ENCODE peak calls at places on chromosome 16, in six cellular contexts. B is HS-27A; P is natural killer cell treated with Interleukin-12 subunit alpha and Interleukin-12 subunit beta and Interleukin-15 and Interleukin-18, amount 100 ng/mL, for 72 hours; H is EL; I is stimulated activated CD4-positive, alpha-beta T cell treated with anti-CD3 and anti-CD28 coated beads, Interleukin-2, amount 100 ng/mL, for 48 hours; A is activated B cell treated with CpG ODN at 0.5 μM for 24 hours. T is an unnamed sample.

GRCh38 chr16:13181432-13181831 is 280.0 kb downstream of the SHISA9 start:
- DNase-seq in B (no peak), H (no peak), A (no peak), I (no peak), P (no peak), T (no peak)

GRCh38 chr16:30060354-30061194 is 5.0 kb upstream of the ALDOA start:
- DNase-seq in A (no peak), P (no peak), I (no peak), B (no peak), H (no peak), T (no peak)

GRCh38 chr16:27226476-27226875 is 23.1 kb downstream of the KDM8 start:
- DNase-seq in A (no peak), P (peak; percentile 54), B (no peak), I (no peak), H (no peak), T (no peak)

GRCh38 chr16:83742520-83742919 is 65.3 kb upstream of the HSBP1 start:
- DNase-seq in A (no peak), B (no peak), H (no peak), I (no peak), P (no peak), T (no peak)

GRCh38 chr16:57795431-57795878 is 6.8 kb downstream of the KIFC3 start:
- DNase-seq in H (peak; percentile 44), B (no peak), P (no peak), A (no peak), I (no peak), T (no peak)

GRCh38 chr16:22314661-22315626 is 17.7 kb downstream of the POLR3E start:
- DNase-seq in P (no peak), A (no peak), I (no peak), B (no peak), H (no peak), T (no peak)

GRCh38 chr16:16778322-16778721 is 399.4 kb downstream of the NPIPA7 start:
- DNase-seq in B (no peak), H (no peak), I (no peak), P (no peak), A (no peak), T (no peak)

GRCh38 chr16:50246299-50247122 is 19.8 kb upstream of the ADCY7 start:
- DNase-seq in B (no peak), P (no peak), H (no peak), A (peak; percentile 38), I (no peak), T (no peak)

GRCh38 chr16:11682655-11683096 is 14.4 kb downstream of the SNN start:
- DNase-seq in A (peak; percentile 9), I (no peak), P (no peak), B (peak; percentile 24), H (peak; percentile 94), T (no peak)

GRCh38 chr16:11561440-11561797 is 25.3 kb downstream of the LITAF start:
- DNase-seq in B (no peak), I (no peak), P (no peak), H (peak; percentile 66), A (no peak), T (no peak)

GRCh38 chr16:82094942-82095540 is 60.0 kb downstream of the HSD17B2 start:
- DNase-seq in P (no peak), A (no peak), H (no peak), I (no peak), B (no peak), T (no peak)

GRCh38 chr16:24748242-24748641 is 18.8 kb downstream of the TNRC6A start:
- DNase-seq in I (no peak), P (no peak), B (peak; percentile 65), H (peak; percentile 88), A (no peak), T (no peak)

GRCh38 chr16:65964752-65965151 is 401.7 kb upstream of the CDH5 start:
- DNase-seq in P (no peak), B (no peak), I (no peak), A (no peak), H (no peak), T (no peak)

GRCh38 chr16:70523621-70524405 is at the start of gene SF3B3:
- DNase-seq in A (peak; percentile 73), B (peak; percentile 81), P (peak; percentile 74), H (peak; percentile 72), I (peak; percentile 62), T (peak; percentile 79)

GRCh38 chr16:13997933-13998332 is 73.2 kb upstream of the MRTFB start:
- DNase-seq in A (no peak), H (no peak), B (no peak), I (no peak), P (no peak), T (no peak)

GRCh38 chr16:84368327-84368996 is at the start of gene ATP2C2:
- DNase-seq in I (no peak), H (no peak), B (no peak), P (no peak), A (no peak), T (no peak)

T was measured in memory B cell.